ENCODE peak calls at places on chromosomes 13 and 19, in six cellular contexts. One of them, this sample, is unnamed.

GRCh38 chr13:53073711-53074110 is 45.1 kb downstream of the OLFM4 start:
- DNase-seq in mucosa of gallbladder: no peak
- DNase-seq in AG08396: no peak
- DNase-seq in renal cortical epithelial cell: no peak
- DNase-seq in EL: no peak
- DNase-seq in immature natural killer cell: no peak
- DNase-seq in this sample: no peak

GRCh38 chr13:111893607-111894443 is 173.1 kb upstream of the SOX1 start:
- DNase-seq in EL: no peak
- DNase-seq in renal cortical epithelial cell: no peak
- DNase-seq in immature natural killer cell: no peak
- DNase-seq in AG08396: no peak
- DNase-seq in mucosa of gallbladder: no peak
- DNase-seq in this sample: no peak

GRCh38 chr13:37109080-37109678 is 3.7 kb upstream of the CSNK1A1L start:
- DNase-seq in AG08396: peak
- DNase-seq in EL: peak
- DNase-seq in renal cortical epithelial cell: peak
- DNase-seq in mucosa of gallbladder: no peak
- DNase-seq in immature natural killer cell: no peak
- DNase-seq in this sample: no peak

GRCh38 chr19:29666634-29667389 is 1.6 kb downstream of the PLEKHF1 start:
- DNase-seq in immature natural killer cell: peak
- DNase-seq in EL: peak
- DNase-seq in renal cortical epithelial cell: peak
- DNase-seq in mucosa of gallbladder: peak
- DNase-seq in AG08396: peak
- DNase-seq in this sample: peak

GRCh38 chr13:80473695-80474094 is 132.8 kb upstream of the SPRY2 start:
- DNase-seq in mucosa of gallbladder: no peak
- DNase-seq in EL: peak
- DNase-seq in renal cortical epithelial cell: peak
- DNase-seq in immature natural killer cell: no peak
- DNase-seq in AG08396: no peak
- DNase-seq in this sample: no peak

GRCh38 chr19:35346193-35347052 is 1.3 kb upstream of the FFAR1 start:
- DNase-seq in EL: no peak
- DNase-seq in immature natural killer cell: peak
- DNase-seq in AG08396: no peak
- DNase-seq in renal cortical epithelial cell: no peak
- DNase-seq in mucosa of gallbladder: peak
- DNase-seq in this sample: no peak

GRCh38 chr13:109949395-109949794 is 163.0 kb upstream of the IRS2 start:
- DNase-seq in mucosa of gallbladder: no peak
- DNase-seq in EL: peak
- DNase-seq in immature natural killer cell: no peak
- DNase-seq in renal cortical epithelial cell: peak
- DNase-seq in AG08396: no peak
- DNase-seq in this sample: no peak

GRCh38 chr13:114235697-114236096 is 1.0 kb downstream of the CDC16 start:
- DNase-seq in immature natural killer cell: no peak
- DNase-seq in mucosa of gallbladder: no peak
- DNase-seq in EL: no peak
- DNase-seq in renal cortical epithelial cell: no peak
- DNase-seq in AG08396: no peak
- DNase-seq in this sample: no peak

This sample was measured in ureter.